ENCODE peak calls at places on chromosomes 3 and 15, in six cellular contexts. One of them, this sample, is unnamed.
A peak's percentile ranks its signal among the peaks of the same experiment; 100 is the strongest.

GRCh38 chr3:166560253-166560652 is 723.0 kb upstream of the BCHE start:
- DNase-seq in cardiac fibroblast: no peak
- DNase-seq in SK-N-SH: no peak
- DNase-seq in lung: no peak
- DNase-seq in fibroblast of villous mesenchyme: no peak
- DNase-seq in A549: no peak
- DNase-seq in this sample: no peak

GRCh38 chr3:56238299-56238698 is 230.0 kb downstream of the ERC2 start:
- DNase-seq in cardiac fibroblast: no peak
- DNase-seq in SK-N-SH: no peak
- DNase-seq in lung: no peak
- DNase-seq in fibroblast of villous mesenchyme: no peak
- DNase-seq in A549: no peak
- DNase-seq in this sample: no peak

GRCh38 chr3:30520695-30521094 is 85.7 kb upstream of the TGFBR2 start:
- DNase-seq in cardiac fibroblast: peak; percentile 61
- DNase-seq in SK-N-SH: no peak
- DNase-seq in lung: no peak
- DNase-seq in fibroblast of villous mesenchyme: peak; percentile 21
- DNase-seq in A549: no peak
- DNase-seq in this sample: no peak

GRCh38 chr3:162287600-162287999 is 791.0 kb downstream of the OTOL1 start:
- DNase-seq in cardiac fibroblast: no peak
- DNase-seq in SK-N-SH: no peak
- DNase-seq in lung: no peak
- DNase-seq in fibroblast of villous mesenchyme: no peak
- DNase-seq in A549: no peak
- DNase-seq in this sample: no peak

GRCh38 chr3:7546219-7546618 is 685.3 kb downstream of the GRM7 start:
- DNase-seq in cardiac fibroblast: peak; percentile 71
- DNase-seq in SK-N-SH: no peak
- DNase-seq in lung: no peak
- DNase-seq in fibroblast of villous mesenchyme: peak; percentile 16
- DNase-seq in A549: peak; percentile 23
- DNase-seq in this sample: no peak

GRCh38 chr15:65954289-65954741 is 85.0 kb downstream of the RAB11A start:
- DNase-seq in cardiac fibroblast: peak; percentile 50
- DNase-seq in SK-N-SH: peak; percentile 36
- DNase-seq in lung: no peak
- DNase-seq in fibroblast of villous mesenchyme: no peak
- DNase-seq in A549: peak; percentile 35
- DNase-seq in this sample: no peak

GRCh38 chr15:101264911-101265641 is 12.2 kb downstream of the SELENOS start:
- DNase-seq in cardiac fibroblast: no peak
- DNase-seq in SK-N-SH: no peak
- DNase-seq in lung: no peak
- DNase-seq in fibroblast of villous mesenchyme: no peak
- DNase-seq in A549: no peak
- DNase-seq in this sample: no peak

GRCh38 chr3:15033103-15033502 is 32.0 kb downstream of the MRPS25 start:
- DNase-seq in cardiac fibroblast: no peak
- DNase-seq in SK-N-SH: no peak
- DNase-seq in lung: no peak
- DNase-seq in fibroblast of villous mesenchyme: no peak
- DNase-seq in A549: no peak
- DNase-seq in this sample: no peak

GRCh38 chr3:12294885-12295580 is 6.2 kb downstream of the PPARG start:
- DNase-seq in cardiac fibroblast: peak; percentile 60
- DNase-seq in SK-N-SH: no peak
- DNase-seq in lung: no peak
- DNase-seq in fibroblast of villous mesenchyme: peak; percentile 84
- DNase-seq in A549: peak; percentile 46
- DNase-seq in this sample: no peak

GRCh38 chr15:81199031-81199779 is 2.5 kb downstream of the IL16 start:
- DNase-seq in cardiac fibroblast: no peak
- DNase-seq in SK-N-SH: no peak
- DNase-seq in lung: no peak
- DNase-seq in fibroblast of villous mesenchyme: no peak
- DNase-seq in A549: no peak
- DNase-seq in this sample: no peak

GRCh38 chr3:155704771-155705559 is 39.9 kb downstream of the PLCH1 start:
- DNase-seq in cardiac fibroblast: peak; percentile 35
- DNase-seq in SK-N-SH: no peak
- DNase-seq in lung: no peak
- DNase-seq in fibroblast of villous mesenchyme: no peak
- DNase-seq in A549: no peak
- DNase-seq in this sample: no peak

GRCh38 chr3:78717042-78717441 is 1050.8 kb downstream of the ROBO1 start:
- DNase-seq in cardiac fibroblast: no peak
- DNase-seq in SK-N-SH: no peak
- DNase-seq in lung: no peak
- DNase-seq in fibroblast of villous mesenchyme: no peak
- DNase-seq in A549: no peak
- DNase-seq in this sample: no peak

GRCh38 chr15:99430881-99431401 is 134.8 kb upstream of the MEF2A start:
- DNase-seq in cardiac fibroblast: no peak
- DNase-seq in SK-N-SH: no peak
- DNase-seq in lung: no peak
- DNase-seq in fibroblast of villous mesenchyme: no peak
- DNase-seq in A549: no peak
- DNase-seq in this sample: no peak

GRCh38 chr3:156723182-156723619 is 48.8 kb downstream of the TIPARP start:
- DNase-seq in cardiac fibroblast: no peak
- DNase-seq in SK-N-SH: no peak
- DNase-seq in lung: no peak
- DNase-seq in fibroblast of villous mesenchyme: no peak
- DNase-seq in A549: no peak
- DNase-seq in this sample: no peak

GRCh38 chr3:18847583-18848197 is 300.6 kb upstream of the KCNH8 start:
- DNase-seq in cardiac fibroblast: no peak
- DNase-seq in SK-N-SH: peak; percentile 6
- DNase-seq in lung: no peak
- DNase-seq in fibroblast of villous mesenchyme: no peak
- DNase-seq in A549: peak; percentile 22
- DNase-seq in this sample: no peak
- TF ChIP-seq CTCF in cardiac fibroblast: no peak
- TF ChIP-seq CTCF in SK-N-SH: peak; percentile 58
- TF ChIP-seq CTCF in lung: no peak
- TF ChIP-seq CTCF in fibroblast of villous mesenchyme: peak; percentile 7
- TF ChIP-seq CTCF in A549: peak; percentile 29
- TF ChIP-seq CTCF in this sample: no peak

DNA sequence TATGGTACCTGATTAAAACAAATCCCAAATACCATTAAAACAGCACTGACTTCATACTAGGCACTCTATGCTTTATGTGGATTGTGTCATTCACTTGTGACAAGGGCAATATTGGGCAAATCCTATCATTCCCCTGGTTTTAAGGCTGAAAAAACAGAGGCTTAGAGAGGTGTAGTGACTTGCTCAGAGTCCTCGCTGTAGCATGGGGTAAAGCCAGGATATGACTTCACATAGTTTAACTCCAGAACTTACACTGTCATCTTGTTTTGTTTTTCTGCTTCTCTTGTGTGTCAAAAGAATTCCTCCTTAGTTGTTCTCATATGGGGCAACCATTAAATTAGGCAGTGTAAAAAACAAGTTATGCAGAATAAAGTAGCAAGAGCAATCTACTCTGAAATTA is 40.3 kb upstream of the ICE2 start:
- DNase-seq in cardiac fibroblast: no peak
- DNase-seq in SK-N-SH: no peak
- DNase-seq in lung: no peak
- DNase-seq in fibroblast of villous mesenchyme: peak; percentile 47
- DNase-seq in A549: no peak
- DNase-seq in this sample: no peak
- H3K4me3 ChIP-seq in cardiac fibroblast: no peak overlapping the region
- H3K4me3 ChIP-seq in SK-N-SH: no peak overlapping the region
- H3K4me3 ChIP-seq in lung: no peak overlapping the region
- H3K4me3 ChIP-seq in fibroblast of villous mesenchyme: no peak overlapping the region
- H3K4me3 ChIP-seq in A549: no peak overlapping the region
- H3K4me3 ChIP-seq in this sample: no peak overlapping the region

GRCh38 chr3:128853826-128854225 is 25.6 kb upstream of the ACAD9 start:
- DNase-seq in cardiac fibroblast: no peak
- DNase-seq in SK-N-SH: no peak
- DNase-seq in lung: no peak
- DNase-seq in fibroblast of villous mesenchyme: no peak
- DNase-seq in A549: no peak
- DNase-seq in this sample: no peak
- TF ChIP-seq CTCF in cardiac fibroblast: no peak
- TF ChIP-seq CTCF in SK-N-SH: no peak
- TF ChIP-seq CTCF in lung: no peak
- TF ChIP-seq CTCF in fibroblast of villous mesenchyme: no peak
- TF ChIP-seq CTCF in A549: no peak
- TF ChIP-seq CTCF in this sample: no peak

GRCh38 chr3:52052831-52053306 is 3.5 kb downstream of the DUSP7 start:
- DNase-seq in cardiac fibroblast: peak; percentile 86
- DNase-seq in SK-N-SH: peak; percentile 76
- DNase-seq in lung: peak; percentile 83
- DNase-seq in fibroblast of villous mesenchyme: peak; percentile 88
- DNase-seq in A549: peak; percentile 61
- DNase-seq in this sample: no peak
- H3K4me3 ChIP-seq in cardiac fibroblast: peak overlapping the region; percentile 38
- H3K4me3 ChIP-seq in SK-N-SH: peak overlapping the region; percentile 94
- H3K4me3 ChIP-seq in lung: no peak overlapping the region
- H3K4me3 ChIP-seq in fibroblast of villous mesenchyme: peak overlapping the region; percentile 45
- H3K4me3 ChIP-seq in A549: no peak overlapping the region
- H3K4me3 ChIP-seq in this sample: peak overlapping the region; percentile 99

GRCh38 chr3:161096771-161097367 is 8.3 kb downstream of the B3GALNT1 start:
- DNase-seq in cardiac fibroblast: no peak
- DNase-seq in SK-N-SH: peak; percentile 23
- DNase-seq in lung: no peak
- DNase-seq in fibroblast of villous mesenchyme: peak; percentile 15
- DNase-seq in A549: peak; percentile 14
- DNase-seq in this sample: no peak
- TF ChIP-seq CTCF in cardiac fibroblast: peak; percentile 5
- TF ChIP-seq CTCF in SK-N-SH: peak; percentile 49
- TF ChIP-seq CTCF in lung: no peak
- TF ChIP-seq CTCF in fibroblast of villous mesenchyme: peak; percentile 37
- TF ChIP-seq CTCF in A549: peak; percentile 42
- TF ChIP-seq CTCF in this sample: peak; percentile 39

GRCh38 chr3:29282431-29283296 is 1.8 kb downstream of the RBMS3 start:
- DNase-seq in cardiac fibroblast: peak; percentile 82
- DNase-seq in SK-N-SH: no peak
- DNase-seq in lung: no peak
- DNase-seq in fibroblast of villous mesenchyme: peak; percentile 67
- DNase-seq in A549: peak; percentile 33
- DNase-seq in this sample: no peak

GRCh38 chr3:29285356-29286070 is 4.6 kb downstream of the RBMS3 start:
- DNase-seq in cardiac fibroblast: peak; percentile 75
- DNase-seq in SK-N-SH: no peak
- DNase-seq in lung: no peak
- DNase-seq in fibroblast of villous mesenchyme: peak; percentile 60
- DNase-seq in A549: peak; percentile 42
- DNase-seq in this sample: no peak

GRCh38 chr3:29284578-29284977 is 3.7 kb downstream of the RBMS3 start:
- DNase-seq in cardiac fibroblast: peak; percentile 15
- DNase-seq in SK-N-SH: no peak
- DNase-seq in lung: no peak
- DNase-seq in fibroblast of villous mesenchyme: peak; percentile 33
- DNase-seq in A549: no peak
- DNase-seq in this sample: no peak

GRCh38 chr3:29283297-29283681 is 2.4 kb downstream of the RBMS3 start:
- DNase-seq in cardiac fibroblast: peak; percentile 41
- DNase-seq in SK-N-SH: no peak
- DNase-seq in lung: no peak
- DNase-seq in fibroblast of villous mesenchyme: peak; percentile 35
- DNase-seq in A549: no peak
- DNase-seq in this sample: no peak

GRCh38 chr3:29283739-29284138 is 2.9 kb downstream of the RBMS3 start:
- DNase-seq in cardiac fibroblast: peak; percentile 17
- DNase-seq in SK-N-SH: no peak
- DNase-seq in lung: no peak
- DNase-seq in fibroblast of villous mesenchyme: no peak
- DNase-seq in A549: no peak
- DNase-seq in this sample: no peak
- H3K4me3 ChIP-seq in cardiac fibroblast: peak overlapping the region; percentile 74
- H3K4me3 ChIP-seq in SK-N-SH: peak overlapping the region; percentile 83
- H3K4me3 ChIP-seq in lung: no peak overlapping the region
- H3K4me3 ChIP-seq in fibroblast of villous mesenchyme: peak overlapping the region; percentile 86
- H3K4me3 ChIP-seq in A549: peak overlapping the region; percentile 49
- H3K4me3 ChIP-seq in this sample: peak overlapping the region; percentile 72

DNA sequence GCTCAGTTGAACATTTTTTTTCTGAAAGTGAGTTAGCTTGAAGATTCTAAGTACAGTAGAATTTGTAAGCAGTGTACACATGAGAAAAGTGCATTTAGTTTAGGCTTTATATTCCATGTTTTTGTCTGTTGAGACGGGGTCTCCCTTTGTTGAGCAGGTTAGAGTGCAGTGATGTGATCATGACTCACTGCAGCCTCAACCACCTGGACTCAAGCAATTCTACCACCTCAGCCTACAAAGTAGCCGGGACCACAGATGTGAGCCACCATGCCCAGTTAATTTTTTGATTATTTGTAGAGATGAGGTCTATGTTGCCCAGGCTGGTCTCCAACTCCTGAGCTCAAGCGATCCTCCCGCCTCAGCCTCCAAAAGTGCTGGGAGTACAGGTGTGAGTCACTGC is 5.3 kb upstream of the CSNK1G1 start:
- DNase-seq in cardiac fibroblast: no peak
- DNase-seq in SK-N-SH: no peak
- DNase-seq in lung: no peak
- DNase-seq in fibroblast of villous mesenchyme: no peak
- DNase-seq in A549: no peak
- DNase-seq in this sample: no peak
- TF ChIP-seq CTCF in cardiac fibroblast: no peak
- TF ChIP-seq CTCF in SK-N-SH: no peak
- TF ChIP-seq CTCF in lung: no peak
- TF ChIP-seq CTCF in fibroblast of villous mesenchyme: no peak
- TF ChIP-seq CTCF in A549: no peak
- TF ChIP-seq CTCF in this sample: no peak

GRCh38 chr15:37788767-37789391 is 145.6 kb upstream of the TMCO5A start:
- DNase-seq in cardiac fibroblast: no peak
- DNase-seq in SK-N-SH: no peak
- DNase-seq in lung: no peak
- DNase-seq in fibroblast of villous mesenchyme: no peak
- DNase-seq in A549: no peak
- DNase-seq in this sample: no peak

GRCh38 chr15:37791693-37792092 is 142.7 kb upstream of the TMCO5A start:
- DNase-seq in cardiac fibroblast: no peak
- DNase-seq in SK-N-SH: no peak
- DNase-seq in lung: no peak
- DNase-seq in fibroblast of villous mesenchyme: no peak
- DNase-seq in A549: no peak
- DNase-seq in this sample: no peak

GRCh38 chr15:37789392-37789776 is 145.1 kb upstream of the TMCO5A start:
- DNase-seq in cardiac fibroblast: no peak
- DNase-seq in SK-N-SH: no peak
- DNase-seq in lung: no peak
- DNase-seq in fibroblast of villous mesenchyme: no peak
- DNase-seq in A549: no peak
- DNase-seq in this sample: no peak

GRCh38 chr15:37789881-37790280 is 144.6 kb upstream of the TMCO5A start:
- DNase-seq in cardiac fibroblast: peak; percentile 26
- DNase-seq in SK-N-SH: no peak
- DNase-seq in lung: no peak
- DNase-seq in fibroblast of villous mesenchyme: peak; percentile 24
- DNase-seq in A549: no peak
- DNase-seq in this sample: no peak

GRCh38 chr15:37788330-37788729 is 146.1 kb upstream of the TMCO5A start:
- DNase-seq in cardiac fibroblast: no peak
- DNase-seq in SK-N-SH: no peak
- DNase-seq in lung: no peak
- DNase-seq in fibroblast of villous mesenchyme: no peak
- DNase-seq in A549: no peak
- DNase-seq in this sample: no peak
- H3K4me3 ChIP-seq in cardiac fibroblast: no peak overlapping the region
- H3K4me3 ChIP-seq in SK-N-SH: no peak overlapping the region
- H3K4me3 ChIP-seq in lung: no peak overlapping the region
- H3K4me3 ChIP-seq in fibroblast of villous mesenchyme: no peak overlapping the region
- H3K4me3 ChIP-seq in A549: no peak overlapping the region
- H3K4me3 ChIP-seq in this sample: no peak overlapping the region

GRCh38 chr3:182699550-182700170 is 93.6 kb upstream of the ATP11B start:
- DNase-seq in cardiac fibroblast: no peak
- DNase-seq in SK-N-SH: no peak
- DNase-seq in lung: no peak
- DNase-seq in fibroblast of villous mesenchyme: no peak
- DNase-seq in A549: no peak
- DNase-seq in this sample: no peak
- TF ChIP-seq CTCF in cardiac fibroblast: no peak
- TF ChIP-seq CTCF in SK-N-SH: no peak
- TF ChIP-seq CTCF in lung: no peak
- TF ChIP-seq CTCF in fibroblast of villous mesenchyme: no peak
- TF ChIP-seq CTCF in A549: no peak
- TF ChIP-seq CTCF in this sample: no peak

This sample was measured in HFF-Myc.